ENCODE peak calls at places on chromosomes 13 and 19, in six cellular contexts. D, K, R, C, A and W are unnamed samples.

GRCh38 chr19:55973982-55974381 is 12.6 kb upstream of the NLRP5 start:
- DNase-seq in D (no peak), K (no peak), R (no peak), C (no peak), A (no peak), W (no peak)

GRCh38 chr13:74573654-74574053 is 439.4 kb upstream of the KLF12 start:
- DNase-seq in D (no peak), K (peak), R (no peak), C (no peak), A (no peak), W (no peak)

GRCh38 chr19:33427801-33428626 is 54.5 kb downstream of the CEBPG start:
- DNase-seq in D (peak), K (no peak), R (peak), C (no peak), A (no peak), W (no peak)

GRCh38 chr13:28530729-28531194 is 35.8 kb upstream of the FLT1 start:
- DNase-seq in D (no peak), K (peak), R (no peak), C (no peak), A (no peak), W (no peak)

GRCh38 chr19:49793561-49793840 is 19.6 kb downstream of the FUZ start:
- DNase-seq in D (no peak), K (no peak), R (no peak), C (no peak), A (no peak), W (no peak)

GRCh38 chr13:40648841-40649240 is 17.6 kb downstream of the FOXO1 start:
- DNase-seq in D (no peak), K (no peak), R (no peak), C (no peak), A (no peak), W (no peak)

GRCh38 chr19:29583196-29584006 is 22.7 kb upstream of the POP4 start:
- DNase-seq in D (no peak), K (no peak), R (no peak), C (no peak), A (no peak), W (no peak)

GRCh38 chr13:103517066-103517767 is 451.0 kb upstream of the SLC10A2 start:
- DNase-seq in D (no peak), K (no peak), R (no peak), C (no peak), A (no peak), W (no peak)

GRCh38 chr19:41219924-41220567 is 1.0 kb downstream of the AXL start:
- DNase-seq in D (peak), K (no peak), R (no peak), C (no peak), A (no peak), W (no peak)

GRCh38 chr19:36605101-36605838 is at the start of gene ZNF382:
- DNase-seq in D (peak), K (peak), R (peak), C (peak), A (peak), W (peak)

GRCh38 chr19:8459520-8460260 is 14.9 kb downstream of the HNRNPM start:
- DNase-seq in D (no peak), K (no peak), R (no peak), C (no peak), A (no peak), W (no peak)